ENCODE peak calls at places on chromosome 19, in seven cellular contexts. F, Z, O, V, H, M and S are unnamed samples.

GRCh38 chr19:29285878-29286277 is 72.9 kb upstream of the UQCRFS1 start:
- DNase-seq in M (peak; percentile 79), O (no peak), F (no peak), H (no peak), V (no peak), Z (no peak), S (no peak)

GRCh38 chr19:16088351-16088984 is 12.2 kb downstream of the TPM4 start:
- DNase-seq in V (no peak), H (no peak), Z (no peak), M (peak; percentile 99), O (no peak), F (no peak), S (no peak)

GRCh38 chr19:20414133-20414532 is 151.4 kb downstream of the ZNF737 start:
- DNase-seq in F (no peak), Z (no peak), V (no peak), M (no peak), O (no peak), H (no peak), S (no peak)

GRCh38 chr19:42241279-42241678 is 1.1 kb downstream of the GSK3A start:
- DNase-seq in Z (no peak), M (no peak), V (no peak), F (no peak), O (no peak), H (no peak), S (no peak)

GRCh38 chr19:19606021-19606420 is 12.5 kb downstream of the PBX4 start:
- DNase-seq in M (no peak), O (peak; percentile 83), V (no peak), Z (no peak), H (no peak), F (peak; percentile 63), S (no peak)

GRCh38 chr19:47756627-47756929 is 11.2 kb downstream of the NOP53 start:
- DNase-seq in O (no peak), M (no peak), F (no peak), H (no peak), V (no peak), Z (no peak), S (no peak)

GRCh38 chr19:47019431-47020041 is at the start of gene NPAS1:
- DNase-seq in O (no peak), V (no peak), F (peak; percentile 19), H (no peak), M (no peak), Z (no peak), S (no peak)

GRCh38 chr19:42216653-42217521 is 590 bp downstream of the DEDD2 start:
- DNase-seq in V (no peak), Z (peak; percentile 52), M (peak; percentile 57), O (peak; percentile 26), H (no peak), F (peak; percentile 71), S (no peak)

GRCh38 chr19:10271543-10272086 is 695 bp downstream of the ICAM1 start:
- DNase-seq in Z (peak; percentile 65), H (no peak), O (no peak), V (no peak), M (no peak), F (no peak), S (no peak)

GRCh38 chr19:16285769-16286564 is 38.7 kb upstream of the KLF2 start:
- DNase-seq in F (no peak), V (no peak), Z (no peak), M (no peak), H (no peak), O (peak; percentile 29), S (no peak)

GRCh38 chr19:8392017-8392591 is 1.9 kb downstream of the RAB11B start:
- DNase-seq in M (peak; percentile 25), Z (peak; percentile 46), F (peak; percentile 43), O (no peak), V (no peak), H (no peak), S (no peak)

GRCh38 chr19:9500796-9501195 is 2.4 kb upstream of the ZNF560 start:
- DNase-seq in O (no peak), Z (no peak), M (no peak), H (no peak), V (no peak), F (no peak), S (no peak)

GRCh38 chr19:4929186-4929585 is 19.9 kb downstream of the UHRF1 start:
- DNase-seq in O (no peak), F (no peak), H (no peak), Z (peak; percentile 65), V (no peak), M (no peak), S (no peak)

GRCh38 chr19:55907286-55907685 is 24.9 kb downstream of the NLRP13 start:
- DNase-seq in V (no peak), Z (no peak), F (no peak), H (no peak), O (no peak), M (no peak), S (no peak)

GRCh38 chr19:28686741-28687140 is 526.2 kb downstream of the UQCRFS1 start:
- DNase-seq in V (no peak), M (no peak), F (no peak), H (no peak), O (no peak), Z (peak; percentile 4), S (no peak)

GRCh38 chr19:58227964-58228583 is 640 bp upstream of the ZNF544 start:
- DNase-seq in O (no peak), Z (peak; percentile 26), F (no peak), V (no peak), M (no peak), H (no peak), S (peak; percentile 0)

GRCh38 chr19:34597596-34597995 is 79.4 kb downstream of the SCGB2B2 start:
- DNase-seq in V (no peak), M (no peak), O (no peak), Z (no peak), H (no peak), F (no peak), S (no peak)

GRCh38 chr19:30375651-30376050 is 3.5 kb downstream of the ZNF536 start:
- DNase-seq in H (no peak), Z (no peak), V (no peak), M (no peak), O (no peak), F (no peak), S (no peak)

GRCh38 chr19:46748325-46749109 is 2.3 kb upstream of the STRN4 start:
- DNase-seq in H (peak; percentile 43), F (peak; percentile 78), O (peak; percentile 23), V (peak; percentile 78), M (peak; percentile 38), Z (peak; percentile 79), S (no peak)

GRCh38 chr19:31233288-31233687 is 115.9 kb downstream of the TSHZ3 start:
- DNase-seq in F (no peak), V (no peak), H (no peak), M (no peak), O (no peak), Z (peak; percentile 14), S (no peak)

GRCh38 chr19:46861691-46862503 is 1.1 kb downstream of the ARHGAP35 start:
- DNase-seq in O (peak; percentile 47), V (no peak), F (no peak), Z (no peak), M (peak; percentile 41), H (no peak), S (no peak)

GRCh38 chr19:5466814-5467291 is 11.6 kb downstream of the ZNRF4 start:
- DNase-seq in H (no peak), M (no peak), O (peak; percentile 59), Z (peak; percentile 10), F (peak; percentile 28), V (no peak), S (no peak)

GRCh38 chr19:54158812-54159351 is 639 bp downstream of the LENG1 start:
- DNase-seq in Z (peak; percentile 35), M (no peak), O (no peak), F (no peak), V (no peak), H (no peak), S (no peak)

GRCh38 chr19:46999878-47000277 is 19.8 kb upstream of the NPAS1 start:
- DNase-seq in M (no peak), V (no peak), Z (no peak), F (no peak), O (no peak), H (no peak), S (no peak)

GRCh38 chr19:47447470-47448359 is 24.0 kb downstream of the SLC8A2 start:
- DNase-seq in F (peak; percentile 71), O (no peak), M (no peak), Z (no peak), V (peak; percentile 31), H (no peak), S (no peak)

GRCh38 chr19:17679526-17680234 is 8.5 kb downstream of the UNC13A start:
- DNase-seq in Z (no peak), H (no peak), V (no peak), O (no peak), M (peak; percentile 36), F (no peak), S (no peak)

GRCh38 chr19:55034751-55035150 is 3.3 kb downstream of the GP6 start:
- DNase-seq in Z (no peak), F (no peak), V (no peak), M (no peak), O (no peak), H (no peak), S (no peak)

GRCh38 chr19:41868120-41868988 is 8.3 kb downstream of the RPS19 start:
- DNase-seq in O (no peak), H (no peak), M (no peak), V (no peak), F (no peak), Z (no peak), S (no peak)

GRCh38 chr19:31894451-31894850 is 451.0 kb upstream of the ZNF507 start:
- DNase-seq in H (no peak), V (no peak), O (no peak), Z (no peak), M (no peak), F (no peak), S (no peak)